ENCODE peak calls at places on chromosome 1, in four cellular contexts. W is K562, J is HL-60, A is GM12878. V is an unnamed sample.
A peak's percentile ranks its signal among the peaks of the same experiment; 100 is the strongest.

GRCh38 chr1:184986250-184986649 is 11.9 kb upstream of the NIBAN1 start:
- DNase-seq in J (no peak), A (no peak), W (no peak), V (no peak)

GRCh38 chr1:64043328-64043727 is 160.1 kb upstream of the UBE2U start:
- DNase-seq in W (no peak), A (no peak), J (no peak), V (no peak)

GRCh38 chr1:66951513-66951912 is 26.7 kb downstream of the MIER1 start:
- DNase-seq in J (no peak), W (no peak), A (no peak), V (no peak)

GRCh38 chr1:41350055-41350378 is 11.2 kb upstream of the FOXO6 start:
- DNase-seq in J (no peak), A (no peak), W (no peak), V (no peak)

GRCh38 chr1:15245593-15246325 is 1.3 kb upstream of the FHAD1 start:
- DNase-seq in A (no peak), W (no peak), J (peak; percentile 41), V (no peak)

GRCh38 chr1:99465176-99465900 is 180.6 kb upstream of the PALMD start:
- DNase-seq in A (no peak), W (no peak), J (no peak), V (no peak)

GRCh38 chr1:224879404-224879803 is 50.1 kb upstream of the DNAH14 start:
- DNase-seq in W (no peak), A (no peak), J (no peak), V (no peak)

GRCh38 chr1:205407970-205408369 is 13.9 kb downstream of the LEMD1 start:
- DNase-seq in A (no peak), J (no peak), W (no peak), V (no peak)

DNA sequence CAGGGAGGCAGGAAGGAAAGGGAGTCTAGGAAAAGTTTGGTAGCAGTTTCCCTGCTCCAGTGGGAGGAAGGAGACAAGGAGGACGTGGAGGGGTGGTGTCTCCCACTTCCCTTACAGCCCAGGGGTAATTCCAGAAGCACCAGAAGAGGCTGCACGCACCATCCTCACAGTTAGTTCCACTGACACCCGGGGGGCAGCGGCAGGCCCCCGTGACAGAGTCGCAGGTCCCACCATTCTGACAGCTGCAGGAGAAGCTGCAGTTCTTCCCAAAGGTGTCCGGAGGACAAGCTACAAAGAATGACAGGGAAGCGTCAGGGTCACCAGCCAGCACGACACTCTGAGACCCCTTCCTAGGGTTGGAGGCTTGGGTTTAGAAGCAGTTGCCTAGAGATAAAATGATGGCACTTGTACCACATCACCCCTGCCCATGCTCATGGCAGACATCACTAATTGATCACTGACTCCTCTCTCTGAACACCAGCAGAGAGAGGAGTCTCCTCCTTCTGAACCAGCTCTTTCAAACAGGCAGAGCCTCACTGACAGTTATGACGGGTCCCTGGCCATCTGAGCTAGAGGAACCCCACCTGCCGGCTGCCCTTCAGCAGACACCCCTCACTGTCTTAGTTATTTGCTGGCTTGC is 53.3 kb downstream of the ARHGEF16 start:
- DNase-seq in J (no peak), W (no peak), A (no peak), V (no peak)
- TF ChIP-seq SPI1 in J (no peak), W (no peak), A (no peak), V (no peak)

DNA sequence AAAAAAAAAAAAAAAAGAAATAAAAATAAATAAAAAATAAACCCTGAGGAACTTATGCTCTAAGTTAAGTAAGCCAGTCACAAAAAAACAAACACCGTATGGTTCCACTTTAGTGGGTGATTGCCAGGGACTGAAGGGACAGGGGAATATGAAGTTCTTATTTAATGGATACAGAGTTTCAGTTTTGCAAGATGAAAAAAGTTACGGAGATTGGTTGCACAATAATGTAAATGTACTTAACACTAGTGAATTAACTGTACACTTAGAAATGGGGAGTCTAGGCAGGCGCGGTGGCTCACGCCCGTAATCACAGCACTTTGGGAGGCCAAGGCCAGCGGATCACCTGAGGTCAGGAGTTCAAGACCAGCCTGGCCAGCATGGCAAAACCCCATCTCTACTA is 111.4 kb downstream of the ASH1L start:
- DNase-seq in W (no peak), A (no peak), J (no peak), V (no peak)
- TF ChIP-seq SPI1 in W (no peak), A (no peak), J (no peak), V (no peak)

DNA sequence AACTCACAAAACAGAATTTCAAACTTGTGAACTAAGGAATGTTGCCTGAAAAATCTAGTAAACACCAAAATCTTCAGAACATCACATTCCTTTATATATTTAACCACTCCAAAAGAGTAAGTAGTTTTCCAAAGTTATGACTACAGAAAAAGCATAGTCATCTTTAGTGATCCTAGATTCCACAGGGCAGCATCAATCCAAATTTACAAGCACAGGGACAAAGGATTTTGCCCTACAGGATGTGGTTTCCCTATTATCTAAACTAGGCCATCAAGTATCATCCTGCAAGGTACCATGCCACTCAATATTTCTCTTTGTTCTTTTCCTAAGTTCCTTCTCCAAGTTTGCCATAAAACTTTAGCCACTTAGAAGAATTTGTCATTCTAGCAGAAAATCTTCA is 33.0 kb downstream of the COP1 start:
- DNase-seq in W (no peak), J (no peak), A (no peak), V (no peak)
- TF ChIP-seq SPI1 in W (no peak), J (no peak), A (no peak), V (no peak)

GRCh38 chr1:109197163-109198042 is 16.3 kb upstream of the SARS1 start:
- DNase-seq in J (no peak), A (no peak), W (peak; percentile 81), V (no peak)
- TF ChIP-seq SPI1 in J (no peak), A (no peak), W (no peak), V (no peak)

GRCh38 chr1:78370356-78370755 is 120.4 kb upstream of the PTGFR start:
- DNase-seq in J (no peak), A (no peak), W (no peak), V (no peak)

GRCh38 chr1:78370779-78371482 is 119.8 kb upstream of the PTGFR start:
- DNase-seq in A (no peak), W (no peak), J (no peak), V (no peak)

GRCh38 chr1:78377356-78377928 is 113.3 kb upstream of the PTGFR start:
- DNase-seq in W (no peak), A (no peak), J (no peak), V (no peak)

GRCh38 chr1:78375996-78376395 is 114.8 kb upstream of the PTGFR start:
- DNase-seq in J (no peak), A (no peak), W (no peak), V (no peak)
- TF ChIP-seq SPI1 in J (no peak), A (no peak), W (no peak), V (no peak)

GRCh38 chr1:10675813-10676212 is 120.6 kb downstream of the CASZ1 start:
- DNase-seq in W (no peak), J (no peak), A (no peak), V (no peak)

GRCh38 chr1:10678852-10679251 is 117.6 kb downstream of the CASZ1 start:
- DNase-seq in A (no peak), J (no peak), W (no peak), V (no peak)

GRCh38 chr1:10678395-10678794 is 118.1 kb downstream of the CASZ1 start:
- DNase-seq in J (no peak), W (no peak), A (no peak), V (no peak)

GRCh38 chr1:10676987-10677386 is 119.5 kb downstream of the CASZ1 start:
- DNase-seq in J (no peak), W (no peak), A (no peak), V (no peak)

GRCh38 chr1:10677508-10678364 is 118.7 kb downstream of the CASZ1 start:
- DNase-seq in A (no peak), W (no peak), J (no peak), V (no peak)
- TF ChIP-seq SPI1 in A (no peak), W (no peak), J (no peak), V (no peak)

GRCh38 chr1:78843111-78843908 is 163.2 kb downstream of the ADGRL4 start:
- DNase-seq in J (no peak), A (no peak), W (no peak), V (no peak)
- TF ChIP-seq SPI1 in J (no peak), A (no peak), W (no peak), V (no peak)

GRCh38 chr1:23651069-23651808 is 40.4 kb upstream of the RPL11 start:
- DNase-seq in A (no peak), J (no peak), W (peak; percentile 63), V (no peak)
- TF ChIP-seq SPI1 in A (no peak), J (no peak), W (no peak), V (no peak)

DNA sequence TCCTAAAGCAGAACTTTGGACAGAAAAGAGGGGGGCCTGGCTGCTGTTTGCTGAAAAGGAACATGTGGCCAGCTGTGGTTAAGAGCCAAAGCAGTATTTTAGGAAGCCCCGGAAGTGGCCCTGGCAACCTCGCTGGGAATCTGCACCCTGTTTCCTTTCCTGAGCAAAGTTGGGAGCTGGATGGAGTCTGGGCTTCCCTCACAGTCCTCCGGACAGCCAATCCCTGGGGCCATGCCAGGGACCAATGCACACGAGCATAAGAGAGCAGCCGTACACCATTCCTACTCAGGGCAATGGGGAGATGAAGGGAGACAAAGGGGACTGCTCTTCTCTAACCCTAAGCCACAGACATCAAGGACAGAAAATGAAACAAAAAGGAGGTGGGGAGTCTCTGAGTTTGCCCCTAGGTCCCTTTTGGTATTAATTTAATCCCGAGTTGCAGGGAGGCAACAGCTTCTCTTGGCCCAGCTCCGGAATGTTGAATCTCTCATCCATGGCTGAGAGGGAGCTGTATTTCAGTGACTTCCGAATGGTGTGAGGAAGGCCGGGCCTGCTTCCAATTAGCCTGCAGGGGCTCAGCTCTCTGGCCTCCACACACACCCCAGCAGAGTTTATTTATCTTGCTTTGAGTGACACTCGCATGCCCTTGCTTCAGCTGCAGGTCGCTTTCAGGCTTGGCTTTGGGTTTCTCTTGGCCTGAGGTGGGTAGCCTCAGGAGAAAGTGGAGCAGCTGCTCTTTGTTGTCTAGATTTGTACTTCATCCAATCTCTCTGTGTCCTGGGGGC is 154.0 kb downstream of the PLXNA2 start:
- DNase-seq in A (no peak), W (no peak), J (no peak), V (no peak)
- TF ChIP-seq SPI1 in A (no peak), W (no peak), J (no peak), V (no peak)

V was measured in GM12891.